ENCODE peak calls at places on chromosomes 3 and 15, in nine cellular contexts. T, V, M, O, Z, N, X, J and C are unnamed samples.

GRCh38 chr15:68252925-68253534 is 23.5 kb upstream of the CLN6 start:
- DNase-seq in T (peak; percentile 88), V (no peak), M (peak; percentile 69), O (no peak), Z (peak; percentile 75), N (no peak), X (no peak), J (peak; percentile 75), C (peak; percentile 57)

GRCh38 chr3:94716326-94717018 is 653.6 kb downstream of the NSUN3 start:
- DNase-seq in T (no peak), V (no peak), M (no peak), O (no peak), Z (no peak), N (no peak), X (no peak), J (peak; percentile 39), C (no peak)

GRCh38 chr15:101142711-101143110 is 109.1 kb downstream of the CHSY1 start:
- DNase-seq in T (no peak), V (no peak), M (no peak), O (no peak), Z (no peak), N (no peak), X (no peak), J (no peak), C (no peak)

GRCh38 chr15:68484696-68485400 is 52.9 kb upstream of the ITGA11 start:
- DNase-seq in T (peak; percentile 64), V (no peak), M (peak; percentile 88), O (no peak), Z (no peak), N (peak; percentile 58), X (no peak), J (no peak), C (no peak)

GRCh38 chr15:72585659-72586058 is 68.8 kb upstream of the GOLGA6B start:
- DNase-seq in T (peak; percentile 36), V (no peak), M (peak; percentile 7), O (no peak), Z (no peak), N (no peak), X (no peak), J (peak; percentile 62), C (no peak)

GRCh38 chr3:120875507-120875906 is 32.5 kb upstream of the STXBP5L start:
- DNase-seq in T (peak; percentile 26), V (no peak), M (no peak), O (no peak), Z (no peak), N (no peak), X (no peak), J (no peak), C (no peak)

GRCh38 chr15:70327328-70328136 is 229.8 kb upstream of the TLE3 start:
- DNase-seq in T (peak; percentile 92), V (no peak), M (peak; percentile 96), O (no peak), Z (no peak), N (peak; percentile 62), X (no peak), J (peak; percentile 79), C (no peak)

GRCh38 chr3:158430968-158431367 is 140.0 kb upstream of the MLF1 start:
- DNase-seq in T (peak; percentile 54), V (no peak), M (peak; percentile 43), O (no peak), Z (no peak), N (no peak), X (no peak), J (no peak), C (no peak)

GRCh38 chr3:198048445-198048844 is 88.4 kb downstream of the LMLN start:
- DNase-seq in T (no peak), V (no peak), M (no peak), O (no peak), Z (no peak), N (no peak), X (no peak), J (no peak), C (no peak)

GRCh38 chr15:91944334-91944733 is 90.8 kb downstream of the SLCO3A1 start:
- DNase-seq in T (no peak), V (no peak), M (no peak), O (no peak), Z (no peak), N (no peak), X (no peak), J (no peak), C (no peak)

GRCh38 chr15:44788748-44789147 is 52.4 kb downstream of the TRIM69 start:
- DNase-seq in T (peak; percentile 30), V (no peak), M (peak; percentile 10), O (no peak), Z (no peak), N (no peak), X (no peak), J (no peak), C (no peak)

GRCh38 chr3:4418156-4418555 is 48.9 kb downstream of the SUMF1 start:
- DNase-seq in T (no peak), V (no peak), M (no peak), O (no peak), Z (no peak), N (no peak), X (no peak), J (no peak), C (no peak)

GRCh38 chr3:122982202-122983185 is 45.1 kb downstream of the SEMA5B start:
- DNase-seq in T (no peak), V (no peak), M (no peak), O (no peak), Z (no peak), N (no peak), X (peak; percentile 48), J (peak; percentile 74), C (no peak)

GRCh38 chr3:52800079-52800478 is 5.5 kb downstream of the ITIH3 start:
- DNase-seq in T (peak; percentile 63), V (no peak), M (no peak), O (no peak), Z (no peak), N (no peak), X (no peak), J (no peak), C (no peak)

GRCh38 chr3:123096701-123097100 is 29.9 kb downstream of the PDIA5 start:
- DNase-seq in T (peak; percentile 88), V (peak; percentile 68), M (peak; percentile 48), O (no peak), Z (peak; percentile 66), N (no peak), X (peak; percentile 74), J (no peak), C (no peak)

DNA sequence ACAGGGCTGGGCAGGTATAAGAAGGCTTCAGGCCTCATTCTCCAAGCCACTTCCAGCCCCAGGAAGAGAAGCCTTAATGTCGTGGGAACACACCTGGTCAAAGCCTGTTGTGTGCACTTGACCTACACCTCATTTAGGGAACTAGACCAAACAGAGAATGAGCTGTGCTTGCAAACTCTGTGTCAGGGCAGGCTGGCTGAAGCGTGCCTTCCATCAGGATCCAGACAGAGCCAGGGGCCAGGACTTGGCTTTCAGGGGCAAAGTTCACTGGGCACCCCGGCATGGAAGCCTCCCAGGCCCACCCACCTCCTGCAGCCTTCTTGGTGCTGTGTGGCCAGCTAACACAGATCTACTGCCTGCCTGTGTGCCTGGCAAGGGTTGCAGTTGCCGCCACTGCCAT is 11.5 kb downstream of the RBPMS2 start:
- DNase-seq in T (no peak), V (no peak), M (no peak), O (no peak), Z (no peak), N (no peak), X (no peak), J (no peak), C (no peak)
- H3K4me1 ChIP-seq in T (peaks cover 58% of the 10 kb centered on the region), V (no peaks in the 10 kb centered on the region), M (no peaks in the 10 kb centered on the region), O (no peaks in the 10 kb centered on the region), Z (no peaks in the 10 kb centered on the region), N (no peaks in the 10 kb centered on the region), X (peaks cover 80% of the 10 kb centered on the region), J (no peaks in the 10 kb centered on the region), C (no peaks in the 10 kb centered on the region)

DNA sequence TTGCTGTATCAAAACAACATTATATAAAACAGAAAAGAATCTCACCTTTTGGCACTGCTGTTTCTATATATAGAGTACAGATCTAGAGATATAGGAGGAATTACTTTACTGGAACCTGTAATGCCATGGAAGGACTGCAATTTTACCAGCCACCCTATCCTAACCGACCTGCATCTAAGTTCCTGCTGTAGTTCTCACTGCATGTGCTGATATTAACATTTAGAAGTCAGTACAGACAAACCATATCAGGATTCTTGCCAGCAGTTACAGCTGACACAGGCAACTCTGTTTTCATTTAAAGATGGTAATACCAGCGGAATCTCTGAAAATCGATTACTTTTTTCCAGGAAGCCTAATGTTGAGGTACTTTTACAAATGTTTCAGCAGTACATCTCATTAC is 73.4 kb upstream of the MYO5C start:
- DNase-seq in T (no peak), V (no peak), M (no peak), O (no peak), Z (no peak), N (no peak), X (no peak), J (no peak), C (no peak)
- H3K27ac ChIP-seq in T (no peak overlapping the region), V (no peak overlapping the region), M (no peak overlapping the region), O (no peak overlapping the region), Z (no peak overlapping the region), N (no peak overlapping the region), X (peak overlapping the region; percentile 34), J (no peak overlapping the region), C (no peak overlapping the region)

DNA sequence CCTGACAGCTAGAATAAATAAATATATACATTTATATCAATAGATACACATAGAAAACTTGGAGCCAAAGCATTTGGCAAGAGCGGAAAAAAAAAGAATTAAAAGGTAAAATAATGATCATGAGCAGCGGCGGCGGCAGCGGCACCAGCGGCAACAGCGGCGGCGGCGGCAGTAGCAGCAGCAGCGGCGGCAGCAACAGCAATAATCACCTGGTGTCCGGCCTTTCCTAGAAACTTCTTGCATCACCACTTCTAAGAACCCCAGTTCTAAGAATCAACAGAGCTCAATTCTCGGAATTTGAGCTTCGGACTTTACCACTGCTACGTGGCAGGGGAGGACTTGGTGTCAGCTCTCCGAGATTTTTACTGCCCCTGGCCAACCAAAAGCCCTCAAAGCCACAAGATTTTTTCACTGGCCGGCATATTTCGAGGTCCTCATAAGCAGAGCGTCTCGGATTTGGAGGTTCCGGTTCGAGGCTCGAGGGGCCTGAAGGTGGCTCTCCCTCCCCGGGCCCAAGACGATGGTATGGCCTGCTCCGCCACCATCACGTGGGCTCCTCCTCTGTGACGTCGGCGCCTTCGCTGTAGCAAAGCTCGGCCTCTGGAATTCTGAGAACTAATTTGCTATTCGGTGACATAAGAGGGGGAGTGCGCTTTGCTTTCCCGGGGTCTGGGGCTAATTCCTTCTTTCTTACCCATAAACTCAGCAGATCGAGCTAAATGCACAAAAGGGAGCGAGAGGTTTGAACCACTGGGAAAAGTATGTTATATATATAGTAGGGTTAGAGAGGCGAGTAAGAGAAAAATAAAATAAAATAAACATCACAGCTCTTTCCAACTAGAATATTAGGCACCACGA is at the start of gene BCL6:
- DNase-seq in T (peak; percentile 99), V (peak; percentile 91), M (peak; percentile 98), O (peak; percentile 79), Z (peak; percentile 91), N (peak; percentile 86), X (peak; percentile 92), J (peak; percentile 99), C (peak; percentile 94)
- H3K4me1 ChIP-seq in T (peaks cover 20% of the 10 kb centered on the region), V (peaks cover 30% of the 10 kb centered on the region), M (peaks cover 20% of the 10 kb centered on the region), O (peaks cover 37% of the 10 kb centered on the region), Z (peaks cover 21% of the 10 kb centered on the region), N (peaks cover 36% of the 10 kb centered on the region), X (peaks cover 77% of the 10 kb centered on the region), J (no peaks in the 10 kb centered on the region), C (peaks cover 53% of the 10 kb centered on the region)

DNA sequence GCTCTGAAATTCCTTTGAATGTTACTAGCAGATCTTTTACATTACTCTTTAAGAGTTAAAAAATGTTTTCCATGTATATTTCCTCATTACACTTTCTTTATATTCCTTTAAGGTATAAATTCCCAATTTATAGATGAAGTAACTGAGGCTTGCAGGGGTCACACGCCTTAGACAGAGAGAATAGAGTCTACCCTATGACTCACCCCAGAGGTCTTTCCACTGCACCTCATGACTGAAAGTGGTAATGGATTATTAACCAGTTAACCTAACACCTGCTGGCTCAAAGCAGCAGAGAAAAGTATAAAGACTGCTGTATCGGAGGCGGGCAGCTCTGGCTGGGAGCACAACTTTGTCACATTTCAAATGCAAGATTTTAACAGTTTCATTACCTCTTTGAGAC is 37.7 kb downstream of the LDHAL6B start:
- DNase-seq in T (no peak), V (no peak), M (no peak), O (no peak), Z (no peak), N (no peak), X (no peak), J (no peak), C (no peak)
- H3K27ac ChIP-seq in T (no peak overlapping the region), V (no peak overlapping the region), M (no peak overlapping the region), O (no peak overlapping the region), Z (no peak overlapping the region), N (no peak overlapping the region), X (no peak overlapping the region), J (no peak overlapping the region), C (no peak overlapping the region)